ENCODE peak calls at places on chromosomes 3 and 15, in nine cellular contexts. Z, T, J, G, W, L, K, E and D are unnamed samples.
A peak's percentile ranks its signal among the peaks of the same experiment; 100 is the strongest.

GRCh38 chr3:25380222-25380739 is 47.8 kb upstream of the RARB start:
- DNase-seq in Z (no peak), T (no peak), J (peak; percentile 89), G (no peak), W (no peak), L (no peak), K (no peak), E (no peak), D (no peak)

GRCh38 chr3:192275741-192276355 is 451.5 kb downstream of the FGF12 start:
- DNase-seq in Z (peak; percentile 14), T (no peak), J (no peak), G (no peak), W (no peak), L (no peak), K (no peak), E (no peak), D (no peak)

GRCh38 chr3:14329116-14329830 is 73.1 kb upstream of the SLC6A6 start:
- DNase-seq in Z (peak; percentile 56), T (no peak), J (no peak), G (no peak), W (no peak), L (no peak), K (no peak), E (no peak), D (no peak)

GRCh38 chr3:69095636-69096035 is 10.9 kb downstream of the ARL6IP5 start:
- DNase-seq in Z (no peak), T (no peak), J (no peak), G (no peak), W (no peak), L (no peak), K (no peak), E (no peak), D (no peak)

GRCh38 chr3:21920431-21920830 is 169.4 kb upstream of the ZNF385D start:
- DNase-seq in Z (peak; percentile 94), T (no peak), J (no peak), G (no peak), W (no peak), L (no peak), K (no peak), E (no peak), D (no peak)

GRCh38 chr15:90531147-90531546 is 1.4 kb downstream of the CRTC3 start:
- DNase-seq in Z (no peak), T (no peak), J (no peak), G (no peak), W (no peak), L (no peak), K (no peak), E (no peak), D (no peak)

GRCh38 chr3:43523454-43524053 is 98.3 kb downstream of the ANO10 start:
- DNase-seq in Z (peak; percentile 56), T (no peak), J (no peak), G (no peak), W (no peak), L (no peak), K (no peak), E (no peak), D (no peak)

GRCh38 chr3:32111560-32111959 is 5.1 kb downstream of the GPD1L start:
- DNase-seq in Z (no peak), T (no peak), J (no peak), G (no peak), W (no peak), L (no peak), K (no peak), E (no peak), D (no peak)

GRCh38 chr15:66919421-66919820 is 146.0 kb upstream of the SMAD3 start:
- DNase-seq in Z (no peak), T (no peak), J (no peak), G (no peak), W (no peak), L (no peak), K (no peak), E (no peak), D (no peak)

GRCh38 chr3:163573324-163573723 is 1505.0 kb downstream of the SI start:
- DNase-seq in Z (no peak), T (no peak), J (no peak), G (no peak), W (no peak), L (no peak), K (no peak), E (no peak), D (no peak)

GRCh38 chr15:68053997-68054657 is at the start of gene PIAS1:
- DNase-seq in Z (peak; percentile 83), T (peak; percentile 96), J (peak; percentile 98), G (peak; percentile 97), W (peak; percentile 80), L (peak; percentile 98), K (peak; percentile 96), E (peak; percentile 93), D (peak; percentile 94)

GRCh38 chr15:88608607-88609181 is 12.4 kb upstream of the AEN start:
- DNase-seq in Z (no peak), T (no peak), J (no peak), G (no peak), W (no peak), L (no peak), K (no peak), E (no peak), D (no peak)

GRCh38 chr3:45741742-45742141 is 52.5 kb downstream of the SACM1L start:
- DNase-seq in Z (no peak), T (no peak), J (no peak), G (no peak), W (no peak), L (no peak), K (no peak), E (no peak), D (no peak)

GRCh38 chr3:24496529-24497482 is 2.2 kb upstream of the THRB start:
- DNase-seq in Z (peak; percentile 4), T (peak; percentile 89), J (peak; percentile 90), G (peak; percentile 76), W (peak; percentile 50), L (peak; percentile 82), K (peak; percentile 94), E (peak; percentile 76), D (peak; percentile 70)

GRCh38 chr3:177356113-177356512 is 158.8 kb upstream of the TBL1XR1 start:
- DNase-seq in Z (no peak), T (no peak), J (no peak), G (no peak), W (no peak), L (no peak), K (no peak), E (no peak), D (no peak)
- H3K27ac ChIP-seq in Z (no peak overlapping the region), T (no peak overlapping the region), J (no peak overlapping the region), G (peak overlapping the region; percentile 88), W (peak overlapping the region; percentile 90), L (peak overlapping the region; percentile 95), K (peak overlapping the region; percentile 27), E (peak overlapping the region; percentile 85), D (no peak overlapping the region)

GRCh38 chr3:70979983-70980645 is 603.4 kb downstream of the FOXP1 start:
- DNase-seq in Z (peak; percentile 35), T (no peak), J (no peak), G (no peak), W (no peak), L (no peak), K (no peak), E (no peak), D (no peak)
- H3K36me3 ChIP-seq in Z (peaks cover 34% of the 10 kb centered on the region), T (no peaks in the 10 kb centered on the region), J (peaks cover 21% of the 10 kb centered on the region), G (peaks cover 46% of the 10 kb centered on the region), W (peaks cover 44% of the 10 kb centered on the region), L (peaks cover 6% of the 10 kb centered on the region), K (peaks cover 5% of the 10 kb centered on the region), E (peaks cover 49% of the 10 kb centered on the region), D (no peaks in the 10 kb centered on the region)

GRCh38 chr3:30530084-30530483 is 76.3 kb upstream of the TGFBR2 start:
- DNase-seq in Z (no peak), T (no peak), J (no peak), G (no peak), W (no peak), L (no peak), K (no peak), E (no peak), D (no peak)

GRCh38 chr3:30524357-30525040 is 81.9 kb upstream of the TGFBR2 start:
- DNase-seq in Z (no peak), T (no peak), J (no peak), G (no peak), W (no peak), L (no peak), K (no peak), E (no peak), D (no peak)

GRCh38 chr3:30526031-30526430 is 80.4 kb upstream of the TGFBR2 start:
- DNase-seq in Z (no peak), T (no peak), J (no peak), G (no peak), W (no peak), L (no peak), K (no peak), E (no peak), D (no peak)

GRCh38 chr3:30527720-30528119 is 78.7 kb upstream of the TGFBR2 start:
- DNase-seq in Z (no peak), T (no peak), J (no peak), G (no peak), W (no peak), L (no peak), K (no peak), E (no peak), D (no peak)

DNA sequence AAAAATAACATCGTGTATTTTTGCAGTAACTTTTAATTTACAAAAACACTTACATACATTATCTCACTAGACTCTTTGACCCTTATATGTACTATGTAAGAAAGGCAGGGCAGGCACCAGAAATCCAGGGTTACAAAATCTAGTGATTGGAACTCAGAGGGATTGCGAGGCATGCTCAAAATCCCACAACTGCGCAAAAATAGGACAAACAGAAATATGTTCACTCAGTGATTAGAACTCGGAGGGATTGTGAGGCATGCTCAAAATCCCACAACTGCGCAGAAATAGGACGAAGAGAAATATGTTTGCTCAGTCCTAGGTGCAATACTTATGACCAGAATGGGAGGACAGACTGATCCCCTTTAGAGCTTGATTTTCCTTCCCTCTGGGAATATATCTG is 79.2 kb upstream of the TGFBR2 start:
- DNase-seq in Z (no peak), T (no peak), J (no peak), G (no peak), W (no peak), L (no peak), K (no peak), E (no peak), D (no peak)
- H3K27ac ChIP-seq in Z (no peak overlapping the region), T (no peak overlapping the region), J (peak overlapping the region; percentile 19), G (peak overlapping the region; percentile 47), W (no peak overlapping the region), L (no peak overlapping the region), K (no peak overlapping the region), E (no peak overlapping the region), D (no peak overlapping the region)

GRCh38 chr3:48688032-48688736 is 2.5 kb upstream of the NCKIPSD start:
- DNase-seq in Z (peak; percentile 84), T (no peak), J (no peak), G (no peak), W (no peak), L (no peak), K (no peak), E (no peak), D (no peak)

GRCh38 chr3:48685293-48685602 is 467 bp downstream of the NCKIPSD start:
- DNase-seq in Z (no peak), T (no peak), J (no peak), G (no peak), W (no peak), L (no peak), K (no peak), E (no peak), D (no peak)

GRCh38 chr3:48687220-48687678 is 1.5 kb upstream of the NCKIPSD start:
- DNase-seq in Z (no peak), T (no peak), J (no peak), G (no peak), W (no peak), L (no peak), K (no peak), E (no peak), D (no peak)

GRCh38 chr3:48685603-48686511 is at the start of gene NCKIPSD:
- DNase-seq in Z (peak; percentile 69), T (peak; percentile 90), J (peak; percentile 96), G (peak; percentile 94), W (peak; percentile 50), L (peak; percentile 95), K (peak; percentile 93), E (peak; percentile 89), D (peak; percentile 86)

GRCh38 chr3:48686538-48687219 is 964 bp upstream of the NCKIPSD start:
- DNase-seq in Z (peak; percentile 10), T (no peak), J (no peak), G (no peak), W (no peak), L (no peak), K (no peak), E (no peak), D (no peak)
- H3K36me3 ChIP-seq in Z (peaks cover 43% of the 10 kb centered on the region), T (peaks cover 69% of the 10 kb centered on the region), J (peaks cover 36% of the 10 kb centered on the region), G (peaks cover 54% of the 10 kb centered on the region), W (peaks cover 56% of the 10 kb centered on the region), L (peaks cover 5% of the 10 kb centered on the region), K (peaks cover 6% of the 10 kb centered on the region), E (peaks cover 56% of the 10 kb centered on the region), D (no peaks in the 10 kb centered on the region)